ENCODE peak calls at places on chromosomes 6 and 20, in four cellular contexts. A is GM12878, U is RWPE1, T is HFF-Myc. R is an unnamed sample.

GRCh38 chr6:21767891-21768659 is 174.5 kb downstream of the SOX4 start:
- DNase-seq in A (no peak), U (no peak), T (no peak), R (no peak)

GRCh38 chr6:167404385-167405049 is 79.6 kb downstream of the TTLL2 start:
- DNase-seq in U (no peak), A (no peak), T (no peak), R (no peak)

GRCh38 chr6:88599561-88599960 is 363.9 kb downstream of the RNGTT start:
- DNase-seq in A (no peak), T (no peak), U (no peak), R (no peak)

GRCh38 chr6:134550604-134551003 is 232.7 kb upstream of the SGK1 start:
- DNase-seq in T (peak), U (no peak), A (no peak), R (no peak)

GRCh38 chr6:139027620-139028182 is 844 bp upstream of the ABRACL start:
- DNase-seq in U (peak), A (peak), T (no peak), R (no peak)

GRCh38 chr20:8431538-8432434 is 299.7 kb downstream of the PLCB1 start:
- DNase-seq in T (peak), U (no peak), A (no peak), R (no peak)

GRCh38 chr6:104472245-104472644 is 387.5 kb downstream of the HACE1 start:
- DNase-seq in U (no peak), T (no peak), A (no peak), R (no peak)

GRCh38 chr6:93746892-93747291 is 327.5 kb upstream of the EPHA7 start:
- DNase-seq in T (no peak), A (no peak), U (no peak), R (no peak)

GRCh38 chr20:15241696-15242095 is 904.3 kb upstream of the FLRT3 start:
- DNase-seq in T (no peak), U (no peak), A (no peak), R (no peak)

GRCh38 chr20:1588869-1589460 is 30.8 kb downstream of the SIRPB1 start:
- DNase-seq in T (no peak), A (no peak), U (no peak), R (no peak)

GRCh38 chr6:72826744-72827438 is 205.0 kb downstream of the KCNQ5 start:
- DNase-seq in A (no peak), U (no peak), T (no peak), R (no peak)

GRCh38 chr6:96223695-96224094 is 207.9 kb downstream of the FUT9 start:
- DNase-seq in A (no peak), U (no peak), T (no peak), R (no peak)

GRCh38 chr6:15523679-15524630 is 138.9 kb downstream of the DTNBP1 start:
- DNase-seq in T (no peak), U (no peak), A (no peak), R (no peak)

GRCh38 chr6:159094444-159095252 is 49.9 kb upstream of the TAGAP start:
- DNase-seq in A (no peak), T (no peak), U (no peak), R (no peak)

GRCh38 chr6:162560891-162561290 is 166.7 kb downstream of the PRKN start:
- DNase-seq in T (no peak), A (no peak), U (no peak), R (no peak)

GRCh38 chr6:13537527-13537897 is 36.9 kb upstream of the SIRT5 start:
- DNase-seq in T (no peak), A (no peak), U (no peak), R (no peak)

GRCh38 chr20:10047427-10047826 is 12.6 kb downstream of the ANKEF1 start:
- DNase-seq in A (no peak), T (no peak), U (no peak), R (no peak)
- TF ChIP-seq CTCF in A (no peak), T (peak), U (no peak), R (peak)

DNA sequence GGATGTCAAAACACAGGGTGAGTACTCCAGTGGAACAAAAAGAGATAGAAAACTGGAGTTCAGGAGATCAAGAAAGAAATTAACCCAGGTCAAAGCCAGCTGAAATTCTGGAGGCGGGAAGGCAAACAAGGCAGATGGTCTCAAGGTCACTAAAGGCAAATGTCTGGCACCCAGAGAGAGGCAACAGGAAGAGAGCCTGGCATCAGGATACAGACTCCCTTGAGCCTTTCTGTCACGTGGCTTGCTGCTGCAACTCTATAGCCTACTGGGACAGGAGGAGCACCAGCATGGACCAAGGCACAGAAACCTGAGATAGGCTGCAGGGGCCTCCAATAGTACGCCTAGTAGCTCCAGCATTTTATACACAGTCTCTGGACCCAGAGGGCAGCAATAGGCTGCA is 75.2 kb downstream of the SEL1L2 start:
- DNase-seq in T (no peak), A (no peak), U (no peak), R (no peak)
- TF ChIP-seq CTCF in T (no peak), A (no peak), U (no peak), R (no peak)

GRCh38 chr20:59771506-59772372 is 161.7 kb downstream of the SYCP2 start:
- DNase-seq in T (no peak), A (no peak), U (no peak), R (no peak)

GRCh38 chr20:59770851-59771250 is 162.6 kb downstream of the SYCP2 start:
- DNase-seq in U (no peak), A (no peak), T (no peak), R (no peak)

GRCh38 chr20:59767656-59768055 is 163.3 kb downstream of the PHACTR3 start:
- DNase-seq in U (no peak), T (no peak), A (no peak), R (no peak)

GRCh38 chr20:59772373-59772705 is 161.1 kb downstream of the SYCP2 start:
- DNase-seq in A (no peak), U (no peak), T (no peak), R (no peak)

DNA sequence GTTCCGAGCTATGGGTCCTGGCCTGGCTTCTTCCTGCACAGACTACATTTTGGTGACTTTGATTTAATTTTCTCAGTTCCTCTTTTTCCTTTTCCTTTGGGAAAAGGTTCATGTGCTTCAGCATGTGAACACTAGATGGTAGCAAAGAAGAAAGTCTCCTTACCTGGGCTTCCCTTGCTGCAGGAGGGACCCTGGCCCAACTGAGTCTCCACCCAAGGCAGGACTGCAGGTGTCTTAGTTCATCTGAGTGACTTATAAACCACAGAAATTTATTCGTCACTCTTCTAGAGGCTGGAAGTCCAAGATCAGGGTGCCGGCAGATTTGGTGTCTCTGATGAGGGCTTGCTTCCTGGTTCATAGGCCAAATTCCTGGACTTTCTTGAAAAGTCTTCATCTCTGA is 163.2 kb downstream of the SYCP2 start:
- DNase-seq in U (peak), A (no peak), T (no peak), R (no peak)
- TF ChIP-seq CTCF in U (no peak), A (no peak), T (no peak), R (no peak)

DNA sequence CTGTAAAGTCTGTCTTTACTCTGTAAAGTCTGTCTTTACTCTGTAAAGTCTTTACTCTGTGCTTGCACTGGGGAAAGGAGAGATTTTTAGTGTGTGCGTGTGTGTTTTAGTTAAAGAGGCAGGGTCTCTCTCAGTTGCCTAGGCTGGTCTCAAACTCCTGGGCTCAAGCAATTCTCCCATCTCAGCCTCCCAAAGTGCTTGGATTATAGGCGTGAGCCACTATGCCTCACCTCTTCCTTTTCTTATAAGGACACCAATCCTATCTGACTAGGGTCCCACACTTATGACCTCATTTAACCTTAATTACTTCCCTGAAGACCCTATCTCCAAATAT is 93.8 kb downstream of the JPH2 start:
- DNase-seq in U (no peak), T (no peak), A (no peak), R (no peak)
- TF ChIP-seq CTCF in U (peak), T (no peak), A (no peak), R (no peak)

GRCh38 chr20:48350291-48350988 is 477.4 kb downstream of the PREX1 start:
- DNase-seq in U (no peak), T (no peak), A (no peak), R (no peak)
- TF ChIP-seq CTCF in U (no peak), T (peak), A (peak), R (no peak)

R was measured in AG09319.